ENCODE peak calls at places on chromosome 20, in nine cellular contexts. One of them, this sample, is unnamed.

GRCh38 chr20:38585404-38586180 is 4.6 kb downstream of the ADIG start:
- DNase-seq in uterus: no peak
- DNase-seq in A549: no peak
- DNase-seq in cardiac muscle cell: no peak
- DNase-seq in HFF-Myc: no peak
- DNase-seq in sigmoid colon: no peak
- DNase-seq in right lobe of liver: no peak
- DNase-seq in HCT116: no peak
- DNase-seq in tibial nerve: no peak
- DNase-seq in this sample: no peak

GRCh38 chr20:19932170-19932667 is 84.9 kb upstream of the NAA20 start:
- DNase-seq in uterus: peak; percentile 69
- DNase-seq in A549: no peak
- DNase-seq in cardiac muscle cell: no peak
- DNase-seq in HFF-Myc: peak; percentile 87
- DNase-seq in sigmoid colon: peak; percentile 84
- DNase-seq in right lobe of liver: no peak
- DNase-seq in HCT116: no peak
- DNase-seq in tibial nerve: no peak
- DNase-seq in this sample: peak; percentile 64

GRCh38 chr20:51931321-51931720 is 129.0 kb upstream of the SALL4 start:
- DNase-seq in uterus: no peak
- DNase-seq in A549: no peak
- DNase-seq in cardiac muscle cell: peak; percentile 25
- DNase-seq in HFF-Myc: no peak
- DNase-seq in sigmoid colon: no peak
- DNase-seq in right lobe of liver: no peak
- DNase-seq in HCT116: no peak
- DNase-seq in tibial nerve: no peak
- DNase-seq in this sample: no peak

GRCh38 chr20:8228315-8228714 is 96.2 kb downstream of the PLCB1 start:
- DNase-seq in uterus: no peak
- DNase-seq in A549: no peak
- DNase-seq in cardiac muscle cell: no peak
- DNase-seq in HFF-Myc: no peak
- DNase-seq in sigmoid colon: no peak
- DNase-seq in right lobe of liver: no peak
- DNase-seq in HCT116: no peak
- DNase-seq in tibial nerve: no peak
- DNase-seq in this sample: no peak

GRCh38 chr20:17202030-17202429 is 24.8 kb upstream of the PCSK2 start:
- DNase-seq in uterus: no peak
- DNase-seq in A549: no peak
- DNase-seq in cardiac muscle cell: no peak
- DNase-seq in HFF-Myc: no peak
- DNase-seq in sigmoid colon: no peak
- DNase-seq in right lobe of liver: no peak
- DNase-seq in HCT116: no peak
- DNase-seq in tibial nerve: no peak
- DNase-seq in this sample: no peak

GRCh38 chr20:8305449-8305978 is 173.4 kb downstream of the PLCB1 start:
- DNase-seq in uterus: no peak
- DNase-seq in A549: peak; percentile 8
- DNase-seq in cardiac muscle cell: peak; percentile 64
- DNase-seq in HFF-Myc: peak; percentile 15
- DNase-seq in sigmoid colon: no peak
- DNase-seq in right lobe of liver: peak; percentile 63
- DNase-seq in HCT116: peak; percentile 67
- DNase-seq in tibial nerve: no peak
- DNase-seq in this sample: no peak

GRCh38 chr20:57939499-57939898 is 229.7 kb upstream of the PMEPA1 start:
- DNase-seq in uterus: no peak
- DNase-seq in A549: no peak
- DNase-seq in cardiac muscle cell: no peak
- DNase-seq in HFF-Myc: no peak
- DNase-seq in sigmoid colon: no peak
- DNase-seq in right lobe of liver: no peak
- DNase-seq in HCT116: no peak
- DNase-seq in tibial nerve: no peak
- DNase-seq in this sample: no peak

GRCh38 chr20:38873050-38873581 is 53.1 kb upstream of the FAM83D start:
- DNase-seq in uterus: no peak
- DNase-seq in A549: no peak
- DNase-seq in cardiac muscle cell: no peak
- DNase-seq in HFF-Myc: no peak
- DNase-seq in sigmoid colon: no peak
- DNase-seq in right lobe of liver: no peak
- DNase-seq in HCT116: no peak
- DNase-seq in tibial nerve: no peak
- DNase-seq in this sample: no peak

GRCh38 chr20:50649587-50649986 is 41.8 kb downstream of the RIPOR3 start:
- DNase-seq in uterus: no peak
- DNase-seq in A549: no peak
- DNase-seq in cardiac muscle cell: no peak
- DNase-seq in HFF-Myc: no peak
- DNase-seq in sigmoid colon: no peak
- DNase-seq in right lobe of liver: no peak
- DNase-seq in HCT116: no peak
- DNase-seq in tibial nerve: no peak
- DNase-seq in this sample: no peak

GRCh38 chr20:51492167-51493092 is 50.1 kb downstream of the NFATC2 start:
- DNase-seq in uterus: peak; percentile 71
- DNase-seq in A549: no peak
- DNase-seq in cardiac muscle cell: peak; percentile 94
- DNase-seq in HFF-Myc: no peak
- DNase-seq in sigmoid colon: no peak
- DNase-seq in right lobe of liver: peak; percentile 51
- DNase-seq in HCT116: no peak
- DNase-seq in tibial nerve: no peak
- DNase-seq in this sample: no peak

GRCh38 chr20:41003143-41003932 is 25.3 kb upstream of the TOP1 start:
- DNase-seq in uterus: peak; percentile 70
- DNase-seq in A549: peak; percentile 90
- DNase-seq in cardiac muscle cell: no peak
- DNase-seq in HFF-Myc: peak; percentile 97
- DNase-seq in sigmoid colon: peak; percentile 94
- DNase-seq in right lobe of liver: peak; percentile 62
- DNase-seq in HCT116: peak; percentile 98
- DNase-seq in tibial nerve: peak; percentile 62
- DNase-seq in this sample: peak; percentile 94
- H3K4me3 ChIP-seq in uterus: no peak overlapping the region
- H3K4me3 ChIP-seq in A549: no peak overlapping the region
- H3K4me3 ChIP-seq in cardiac muscle cell: no peak overlapping the region
- H3K4me3 ChIP-seq in HFF-Myc: peak overlapping the region; percentile 25
- H3K4me3 ChIP-seq in sigmoid colon: no peak overlapping the region
- H3K4me3 ChIP-seq in right lobe of liver: no peak overlapping the region
- H3K4me3 ChIP-seq in HCT116: peak overlapping the region; percentile 49
- H3K4me3 ChIP-seq in tibial nerve: no peak overlapping the region
- H3K4me3 ChIP-seq in this sample: no peak overlapping the region

GRCh38 chr20:2672446-2672845 is 8.4 kb upstream of the IDH3B start:
- DNase-seq in uterus: no peak
- DNase-seq in A549: no peak
- DNase-seq in cardiac muscle cell: no peak
- DNase-seq in HFF-Myc: no peak
- DNase-seq in sigmoid colon: no peak
- DNase-seq in right lobe of liver: no peak
- DNase-seq in HCT116: no peak
- DNase-seq in tibial nerve: no peak
- DNase-seq in this sample: no peak

GRCh38 chr20:2673453-2673852 is 9.4 kb upstream of the IDH3B start:
- DNase-seq in uterus: no peak
- DNase-seq in A549: no peak
- DNase-seq in cardiac muscle cell: no peak
- DNase-seq in HFF-Myc: no peak
- DNase-seq in sigmoid colon: no peak
- DNase-seq in right lobe of liver: no peak
- DNase-seq in HCT116: no peak
- DNase-seq in tibial nerve: no peak
- DNase-seq in this sample: no peak

DNA sequence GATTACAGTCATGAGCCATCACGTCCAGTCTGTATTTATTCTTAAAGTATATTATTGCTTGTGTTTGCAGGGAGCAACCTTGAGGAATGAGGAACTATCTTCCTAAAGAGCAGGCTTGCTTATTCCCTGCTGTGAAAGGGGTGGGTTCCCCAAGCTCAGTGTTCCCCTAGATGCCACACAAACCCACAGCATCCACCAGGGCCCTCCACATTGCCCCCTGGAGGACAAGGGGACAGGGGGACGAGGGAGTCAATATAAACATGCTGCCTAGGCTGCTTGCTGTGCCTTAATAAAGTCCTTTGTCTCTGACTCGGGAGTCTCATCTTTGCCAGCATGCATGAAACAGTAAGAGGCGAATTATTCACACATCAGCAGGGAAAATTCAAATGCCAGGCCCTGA is 8.0 kb upstream of the IDH3B start:
- DNase-seq in uterus: no peak
- DNase-seq in A549: no peak
- DNase-seq in cardiac muscle cell: no peak
- DNase-seq in HFF-Myc: no peak
- DNase-seq in sigmoid colon: peak; percentile 17
- DNase-seq in right lobe of liver: no peak
- DNase-seq in HCT116: no peak
- DNase-seq in tibial nerve: no peak
- DNase-seq in this sample: no peak
- TF ChIP-seq CTCF in uterus: no peak
- TF ChIP-seq CTCF in A549: peak; percentile 16
- TF ChIP-seq CTCF in cardiac muscle cell: peak; percentile 24
- TF ChIP-seq CTCF in HFF-Myc: peak; percentile 42
- TF ChIP-seq CTCF in sigmoid colon: no peak
- TF ChIP-seq CTCF in right lobe of liver: no peak
- TF ChIP-seq CTCF in HCT116: peak; percentile 61
- TF ChIP-seq CTCF in tibial nerve: no peak
- TF ChIP-seq CTCF in this sample: peak; percentile 13

DNA sequence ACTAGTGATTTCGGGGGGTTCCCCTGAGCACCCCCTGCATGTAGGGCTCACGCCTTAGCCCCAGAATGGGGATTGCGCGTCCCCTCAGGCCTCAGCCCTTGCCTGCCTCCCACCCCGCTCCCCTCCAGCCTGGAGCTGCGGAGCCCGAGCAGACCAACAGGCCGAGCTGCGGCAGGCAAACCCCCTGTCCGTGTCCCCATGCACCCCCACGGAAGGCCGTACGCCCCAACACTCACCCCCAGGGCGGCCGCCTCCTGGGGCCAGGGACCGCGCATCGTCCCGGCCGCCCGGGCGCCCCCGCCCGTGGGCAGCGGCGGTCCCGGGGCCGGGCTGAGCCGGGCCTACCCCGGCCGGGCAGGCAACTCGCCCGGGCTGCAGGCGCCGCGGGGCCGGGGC is 1.2 kb upstream of the KCNB1 start:
- DNase-seq in uterus: no peak
- DNase-seq in A549: no peak
- DNase-seq in cardiac muscle cell: no peak
- DNase-seq in HFF-Myc: no peak
- DNase-seq in sigmoid colon: no peak
- DNase-seq in right lobe of liver: no peak
- DNase-seq in HCT116: no peak
- DNase-seq in tibial nerve: no peak
- DNase-seq in this sample: no peak
- H3K4me3 ChIP-seq in uterus: peak overlapping the region; percentile 51
- H3K4me3 ChIP-seq in A549: peak overlapping the region; percentile 51
- H3K4me3 ChIP-seq in cardiac muscle cell: peak overlapping the region; percentile 19
- H3K4me3 ChIP-seq in HFF-Myc: no peak overlapping the region
- H3K4me3 ChIP-seq in sigmoid colon: peak overlapping the region; percentile 76
- H3K4me3 ChIP-seq in right lobe of liver: peak overlapping the region; percentile 52
- H3K4me3 ChIP-seq in HCT116: no peak overlapping the region
- H3K4me3 ChIP-seq in tibial nerve: peak overlapping the region; percentile 7
- H3K4me3 ChIP-seq in this sample: no peak overlapping the region

DNA sequence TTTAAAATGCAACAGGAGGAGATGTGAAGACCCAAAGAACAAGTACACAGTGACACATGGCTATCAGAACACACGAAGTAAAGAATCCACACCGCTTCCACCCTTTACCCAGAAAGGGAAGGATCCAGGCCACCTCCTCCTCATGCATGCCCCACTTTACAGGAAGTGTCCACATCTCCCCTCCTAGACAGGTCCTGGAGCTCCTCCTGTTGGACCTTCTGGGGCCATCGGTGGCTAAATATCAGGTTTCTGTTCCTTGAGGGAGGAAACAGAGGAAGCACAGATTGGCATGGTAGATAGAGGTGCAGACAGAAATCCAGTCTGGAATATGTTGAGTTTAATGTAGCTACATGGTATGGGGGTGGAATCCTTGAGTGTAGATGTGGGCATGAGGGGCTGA is 10.9 kb downstream of the NINL start:
- DNase-seq in uterus: no peak
- DNase-seq in A549: no peak
- DNase-seq in cardiac muscle cell: no peak
- DNase-seq in HFF-Myc: no peak
- DNase-seq in sigmoid colon: no peak
- DNase-seq in right lobe of liver: no peak
- DNase-seq in HCT116: no peak
- DNase-seq in tibial nerve: no peak
- DNase-seq in this sample: no peak
- TF ChIP-seq CTCF in uterus: no peak
- TF ChIP-seq CTCF in A549: peak; percentile 24
- TF ChIP-seq CTCF in cardiac muscle cell: peak; percentile 57
- TF ChIP-seq CTCF in HFF-Myc: peak; percentile 50
- TF ChIP-seq CTCF in sigmoid colon: no peak
- TF ChIP-seq CTCF in right lobe of liver: peak; percentile 6
- TF ChIP-seq CTCF in HCT116: peak; percentile 39
- TF ChIP-seq CTCF in tibial nerve: no peak
- TF ChIP-seq CTCF in this sample: peak; percentile 34

GRCh38 chr20:62652051-62652893 is 10.0 kb downstream of the SLCO4A1 start:
- DNase-seq in uterus: peak; percentile 93
- DNase-seq in A549: peak; percentile 79
- DNase-seq in cardiac muscle cell: peak; percentile 24
- DNase-seq in HFF-Myc: peak; percentile 98
- DNase-seq in sigmoid colon: peak; percentile 98
- DNase-seq in right lobe of liver: peak; percentile 91
- DNase-seq in HCT116: peak; percentile 33
- DNase-seq in tibial nerve: peak; percentile 92
- DNase-seq in this sample: peak; percentile 95
- H3K4me3 ChIP-seq in uterus: peak overlapping the region; percentile 34
- H3K4me3 ChIP-seq in A549: peak overlapping the region; percentile 25
- H3K4me3 ChIP-seq in cardiac muscle cell: no peak overlapping the region
- H3K4me3 ChIP-seq in HFF-Myc: peak overlapping the region; percentile 25
- H3K4me3 ChIP-seq in sigmoid colon: peak overlapping the region; percentile 31
- H3K4me3 ChIP-seq in right lobe of liver: peak overlapping the region; percentile 48
- H3K4me3 ChIP-seq in HCT116: no peak overlapping the region
- H3K4me3 ChIP-seq in tibial nerve: peak overlapping the region; percentile 21
- H3K4me3 ChIP-seq in this sample: peak overlapping the region; percentile 12

DNA sequence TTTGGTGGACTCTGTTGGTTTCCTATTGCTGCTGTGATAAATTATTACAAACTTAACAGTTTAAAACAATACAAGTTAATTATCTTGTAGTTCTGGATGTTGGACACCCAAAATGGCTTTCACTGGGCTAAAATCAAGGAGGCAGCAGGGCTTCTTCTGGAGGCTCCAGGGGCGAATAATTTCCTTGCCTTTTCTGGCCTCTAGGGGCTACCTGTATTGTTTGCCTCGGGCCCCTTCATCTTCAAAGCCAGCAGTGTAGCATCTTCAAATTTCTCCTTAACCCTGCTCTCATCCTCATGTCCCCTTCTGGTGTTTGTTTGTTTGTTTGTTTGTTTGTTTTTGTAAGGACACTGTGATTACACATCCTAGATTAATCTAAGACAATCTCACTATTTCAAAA is 60.5 kb upstream of the ANKEF1 start:
- DNase-seq in uterus: no peak
- DNase-seq in A549: no peak
- DNase-seq in cardiac muscle cell: no peak
- DNase-seq in HFF-Myc: no peak
- DNase-seq in sigmoid colon: no peak
- DNase-seq in right lobe of liver: no peak
- DNase-seq in HCT116: no peak
- DNase-seq in tibial nerve: no peak
- DNase-seq in this sample: no peak
- TF ChIP-seq CTCF in uterus: no peak
- TF ChIP-seq CTCF in A549: no peak
- TF ChIP-seq CTCF in cardiac muscle cell: no peak
- TF ChIP-seq CTCF in HFF-Myc: peak; percentile 14
- TF ChIP-seq CTCF in sigmoid colon: no peak
- TF ChIP-seq CTCF in right lobe of liver: no peak
- TF ChIP-seq CTCF in HCT116: peak; percentile 50
- TF ChIP-seq CTCF in tibial nerve: no peak
- TF ChIP-seq CTCF in this sample: no peak